ENCODE peak calls at places on chromosomes 5 and 9, in four cellular contexts. A is HCT116, P is K562, K is H1. O is an unnamed sample.

GRCh38 chr5:128667751-128668150 is 129.7 kb upstream of the FBN2 start:
- DNase-seq in A (no peak), P (no peak), K (no peak), O (no peak)

GRCh38 chr5:131999991-132000490 is 11.4 kb downstream of the ACSL6 start:
- DNase-seq in A (no peak), P (no peak), K (no peak), O (no peak)

GRCh38 chr9:93084471-93084881 is 11.5 kb upstream of the CARD19 start:
- DNase-seq in A (no peak), P (no peak), K (no peak), O (no peak)

GRCh38 chr5:151078490-151079262 is 2.2 kb downstream of the TNIP1 start:
- DNase-seq in A (no peak), P (no peak), K (no peak), O (no peak)

GRCh38 chr5:141753971-141754713 is 72.1 kb upstream of the ARAP3 start:
- DNase-seq in A (peak), P (peak), K (no peak), O (no peak)

GRCh38 chr5:72510610-72511121 is 3.5 kb upstream of the ZNF366 start:
- DNase-seq in A (no peak), P (no peak), K (no peak), O (no peak)

GRCh38 chr5:35195472-35195852 is 34.8 kb downstream of the PRLR start:
- DNase-seq in A (no peak), P (no peak), K (no peak), O (no peak)

GRCh38 chr5:154898210-154898609 is 39.8 kb downstream of the CNOT8 start:
- DNase-seq in A (no peak), P (no peak), K (no peak), O (no peak)

GRCh38 chr9:117691367-117691766 is 12.8 kb upstream of the TLR4 start:
- DNase-seq in A (no peak), P (no peak), K (no peak), O (no peak)

GRCh38 chr9:131094622-131095021 is 1.7 kb upstream of the AIF1L start:
- DNase-seq in A (no peak), P (no peak), K (no peak), O (no peak)

GRCh38 chr9:95063300-95063699 is 254.2 kb downstream of the FANCC start:
- DNase-seq in A (no peak), P (no peak), K (no peak), O (no peak)

GRCh38 chr9:104784098-104784497 is 20.2 kb downstream of the NIPSNAP3B start:
- DNase-seq in A (no peak), P (no peak), K (no peak), O (no peak)

GRCh38 chr9:86732514-86732913 is 214.8 kb downstream of the GAS1 start:
- DNase-seq in A (no peak), P (no peak), K (no peak), O (no peak)

GRCh38 chr9:36396985-36397384 is 3.1 kb downstream of the RNF38 start:
- DNase-seq in A (no peak), P (no peak), K (no peak), O (no peak)
- TF ChIP-seq FOSL1 in A (peak), P (no peak), K (no peak), O (no peak)

GRCh38 chr5:79849061-79849460 is 142.0 kb downstream of the MTX3 start:
- DNase-seq in A (no peak), P (no peak), K (no peak), O (no peak)

GRCh38 chr5:79850941-79851693 is 139.9 kb downstream of the MTX3 start:
- DNase-seq in A (no peak), P (no peak), K (no peak), O (no peak)

GRCh38 chr5:79851694-79852006 is 139.4 kb downstream of the MTX3 start:
- DNase-seq in A (no peak), P (no peak), K (no peak), O (no peak)

GRCh38 chr5:79850316-79850822 is 140.7 kb downstream of the MTX3 start:
- DNase-seq in A (no peak), P (no peak), K (no peak), O (no peak)

GRCh38 chr5:79849486-79850315 is 141.4 kb downstream of the MTX3 start:
- DNase-seq in A (no peak), P (no peak), K (no peak), O (no peak)
- H3K4me2 ChIP-seq in A (no peak), P (no peak), K (no peak), O (no peak)

GRCh38 chr9:12975496-12975895 is 200.7 kb downstream of the LURAP1L start:
- DNase-seq in A (no peak), P (no peak), K (no peak), O (no peak)
- TF ChIP-seq FOSL1 in A (no peak), P (no peak), K (no peak), O (no peak)

DNA sequence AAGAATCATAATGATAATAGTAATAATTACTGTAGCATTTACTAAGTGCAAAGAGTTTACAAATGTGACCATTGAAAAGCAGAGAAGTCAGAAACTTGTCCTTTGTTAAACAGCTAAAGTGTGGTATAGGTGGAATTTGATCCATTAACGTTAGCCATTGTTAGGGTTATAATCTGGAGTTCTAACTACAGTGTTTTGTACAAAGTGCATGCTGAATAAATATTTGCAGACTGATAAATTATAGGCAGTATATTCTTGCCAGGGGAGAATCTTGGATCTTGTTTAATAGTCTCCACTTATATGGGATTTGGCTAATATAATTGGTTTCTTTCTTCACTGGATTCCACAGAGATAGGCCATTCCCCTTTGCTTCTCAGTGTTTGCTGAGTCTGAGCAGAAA is 51.6 kb downstream of the ATP10B start:
- DNase-seq in A (no peak), P (no peak), K (no peak), O (no peak)
- H3K4me2 ChIP-seq in A (no peak), P (no peak), K (no peak), O (no peak)

GRCh38 chr9:124257865-124258764 is at the start of gene NEK6:
- DNase-seq in A (no peak), P (peak), K (no peak), O (no peak)

GRCh38 chr9:124257070-124257864 is 482 bp upstream of the NEK6 start:
- DNase-seq in A (no peak), P (no peak), K (no peak), O (no peak)

GRCh38 chr9:124258765-124259272 is 1.1 kb downstream of the NEK6 start:
- DNase-seq in A (no peak), P (peak), K (no peak), O (peak)

GRCh38 chr9:124255222-124255621 is 2.5 kb upstream of the NEK6 start:
- DNase-seq in A (no peak), P (no peak), K (no peak), O (no peak)

DNA sequence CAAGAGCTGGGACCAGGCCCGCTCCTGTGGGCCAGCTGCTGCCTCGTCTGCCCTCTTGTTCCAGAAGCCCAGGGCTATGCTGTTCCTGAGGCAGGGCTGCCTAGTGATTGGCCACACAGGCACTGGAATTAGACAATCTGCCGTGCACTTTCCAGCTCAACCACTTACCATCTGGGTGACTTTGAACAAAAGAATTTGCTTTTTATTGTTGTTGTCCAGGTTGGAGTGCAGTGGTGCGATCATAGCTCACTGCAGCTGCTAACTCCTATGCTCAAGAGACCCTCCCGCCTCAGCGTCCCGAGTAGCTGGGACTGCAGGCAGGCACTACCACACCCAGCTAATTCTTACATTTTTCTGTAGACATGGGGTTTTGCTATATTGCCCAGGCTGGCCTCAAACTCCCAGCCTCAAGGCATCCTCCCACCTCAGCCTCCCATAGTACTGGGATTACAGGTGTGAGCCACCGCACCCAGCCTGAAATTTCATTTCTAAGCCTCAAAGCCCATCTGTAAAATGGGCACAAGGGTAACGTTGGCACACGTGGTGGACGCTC is 1.2 kb upstream of the NEK6 start:
- DNase-seq in A (no peak), P (no peak), K (no peak), O (peak)
- TF ChIP-seq FOSL1 in A (no peak), P (no peak), K (no peak), O (no peak)

DNA sequence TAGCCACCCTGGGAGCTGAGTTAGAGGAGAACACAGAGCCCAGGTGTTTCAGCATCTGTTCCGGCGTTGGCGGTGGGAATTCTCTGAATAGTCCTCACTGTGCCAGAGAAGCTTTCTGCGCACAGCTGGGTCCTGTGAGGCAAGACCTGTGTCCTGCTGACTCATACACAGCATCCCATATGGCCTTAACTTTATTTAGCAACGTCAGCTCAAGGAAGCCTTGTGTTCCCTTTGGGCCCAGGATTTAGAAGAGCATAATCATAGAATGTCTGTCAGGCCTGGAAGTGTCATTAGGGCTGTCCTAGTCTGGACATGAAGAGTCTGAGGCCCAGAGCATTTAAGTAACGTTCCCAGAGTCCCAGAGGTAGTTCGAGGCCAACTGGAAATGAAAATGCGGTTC is 188.6 kb upstream of the DMRT1 start:
- DNase-seq in A (no peak), P (no peak), K (no peak), O (no peak)
- H3K4me2 ChIP-seq in A (no peak), P (no peak), K (no peak), O (no peak)

O was measured in HepG2.